ENCODE peak calls at places on chromosome X, in seven cellular contexts. T is hepatocyte, J is keratinocyte, I is cardiac muscle cell, L is WERI-Rb-1, A is PC-3, S is OCI-LY7. O is an unnamed sample.
A peak's percentile ranks its signal among the peaks of the same experiment; 100 is the strongest.

GRCh38 chrX:149472620-149473019 is 32.5 kb downstream of the IDS start:
- DNase-seq in J (no peak), T (no peak), I (no peak), A (peak; percentile 32), L (no peak), S (no peak), O (no peak)

GRCh38 chrX:11188664-11189063 is 77.5 kb downstream of the HCCS start:
- DNase-seq in I (no peak), J (peak; percentile 38), S (no peak), T (no peak), A (peak; percentile 85), L (no peak), O (peak; percentile 26)

GRCh38 chrX:27186671-27187070 is 276.5 kb downstream of the PPP4R3C start:
- DNase-seq in L (peak; percentile 37), S (peak; percentile 30), A (peak; percentile 50), J (no peak), I (peak; percentile 31), T (peak; percentile 31), O (no peak)

GRCh38 chrX:76109654-76110053 is 63.2 kb upstream of the PBDC1 start:
- DNase-seq in T (no peak), L (no peak), S (no peak), I (no peak), A (no peak), J (no peak), O (no peak)

GRCh38 chrX:2388669-2389068 is 112.1 kb downstream of the DHRSX start:
- DNase-seq in L (no peak), T (no peak), J (no peak), I (no peak), S (no peak), A (no peak), O (no peak)

GRCh38 chrX:13489451-13489850 is 80.0 kb upstream of the EGFL6 start:
- DNase-seq in A (peak; percentile 47), S (no peak), I (peak; percentile 70), J (peak; percentile 19), T (no peak), L (no peak), O (no peak)

GRCh38 chrX:45353462-45353861 is 152.8 kb upstream of the DIPK2B start:
- DNase-seq in S (no peak), L (no peak), I (peak; percentile 19), J (no peak), T (no peak), A (no peak), O (no peak)

GRCh38 chrX:84737471-84737871 is 235.2 kb upstream of the HDX start:
- DNase-seq in J (no peak), S (no peak), I (no peak), T (no peak), L (no peak), A (no peak), O (no peak)

GRCh38 chrX:111823068-111823467 is 52.9 kb upstream of the TRPC5OS start:
- DNase-seq in A (peak; percentile 9), T (peak; percentile 29), I (no peak), J (no peak), S (no peak), L (peak; percentile 77), O (no peak)

GRCh38 chrX:45767021-45767491 is 566.4 kb upstream of the DIPK2B start:
- DNase-seq in I (peak; percentile 73), S (no peak), T (no peak), J (no peak), L (no peak), A (peak; percentile 35), O (no peak)

GRCh38 chrX:114985967-114986592 is 31.3 kb downstream of the IL13RA2 start:
- DNase-seq in J (no peak), I (peak; percentile 5), T (no peak), A (peak; percentile 2), L (no peak), S (no peak), O (no peak)

GRCh38 chrX:1598021-1598875 is 6.8 kb downstream of the AKAP17A start:
- DNase-seq in L (no peak), J (no peak), S (no peak), T (no peak), A (no peak), I (no peak), O (no peak)

GRCh38 chrX:150487369-150488094 is 80.9 kb upstream of the MTM1 start:
- DNase-seq in J (no peak), A (no peak), T (no peak), I (no peak), L (no peak), S (no peak), O (no peak)

GRCh38 chrX:135396109-135396508 is 25.6 kb upstream of the SMIM10L2A start:
- DNase-seq in T (no peak), I (no peak), A (peak; percentile 72), L (no peak), S (no peak), J (no peak), O (no peak)

GRCh38 chrX:19579485-19579884 is 64.2 kb upstream of the MAP3K15 start:
- DNase-seq in J (no peak), L (no peak), A (peak; percentile 21), S (no peak), T (no peak), I (peak; percentile 65), O (no peak)

GRCh38 chrX:81121513-81122363 is 80.0 kb downstream of the HMGN5 start:
- DNase-seq in A (peak; percentile 94), I (peak; percentile 95), J (peak; percentile 26), L (peak; percentile 90), S (peak; percentile 91), T (peak; percentile 90), O (peak; percentile 62)

GRCh38 chrX:19751068-19751467 is 136.3 kb downstream of the SH3KBP1 start:
- DNase-seq in L (no peak), J (no peak), I (no peak), A (peak; percentile 1), S (no peak), T (no peak), O (no peak)

GRCh38 chrX:95056901-95057300 is 1382.9 kb downstream of the FAM133A start:
- DNase-seq in S (no peak), I (peak; percentile 30), A (peak; percentile 46), J (no peak), L (no peak), T (no peak), O (no peak)

GRCh38 chrX:23334871-23335599 is 386 bp downstream of the PTCHD1 start:
- DNase-seq in A (no peak), S (no peak), L (peak; percentile 12), J (no peak), T (peak; percentile 27), I (no peak), O (no peak)

GRCh38 chrX:29113221-29113620 is 526.0 kb downstream of the IL1RAPL1 start:
- DNase-seq in L (no peak), J (no peak), I (no peak), A (no peak), T (no peak), S (no peak), O (no peak)
- TF ChIP-seq CTCF in L (no peak), J (no peak), I (no peak), A (no peak), T (no peak), S (no peak), O (no peak)

GRCh38 chrX:41616255-41616654 is 72.5 kb upstream of the GPR34 start:
- DNase-seq in S (no peak), A (no peak), J (no peak), L (no peak), T (no peak), I (no peak), O (no peak)
- H3K36me3 ChIP-seq in S (no peaks in the 10 kb centered on the region), A (no peaks in the 10 kb centered on the region), J (no peaks in the 10 kb centered on the region), L (no peaks in the 10 kb centered on the region), T (no peaks in the 10 kb centered on the region), I (no peaks in the 10 kb centered on the region), O (no peaks in the 10 kb centered on the region)

DNA sequence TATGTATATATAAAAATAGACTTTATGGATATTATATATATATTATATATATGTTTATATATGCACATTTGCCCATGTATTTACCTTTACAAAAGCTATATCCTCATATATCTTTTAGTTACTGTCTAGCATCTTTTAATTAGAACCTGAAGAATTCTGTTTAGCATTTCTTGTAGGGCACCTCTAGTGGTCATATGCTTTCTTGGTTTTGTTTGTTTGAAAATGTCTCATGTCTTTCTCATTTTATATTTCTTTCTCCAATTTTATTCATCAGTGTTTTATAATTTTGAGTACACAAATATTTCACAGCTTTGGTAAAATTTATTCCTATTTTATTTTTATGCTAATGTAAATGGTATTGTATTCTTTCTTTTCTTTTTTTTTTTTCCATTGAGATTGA is 70.3 kb upstream of the SPIN4 start:
- DNase-seq in J (no peak), T (no peak), L (no peak), A (no peak), I (no peak), S (no peak), O (no peak)
- TF ChIP-seq CTCF in J (peak; percentile 4), T (no peak), L (no peak), A (peak; percentile 44), I (no peak), S (peak; percentile 35), O (no peak)

GRCh38 chrX:17798921-17799320 is 61.6 kb downstream of the SCML1 start:
- DNase-seq in J (no peak), A (no peak), I (no peak), T (no peak), S (no peak), L (no peak), O (no peak)
- H3K36me3 ChIP-seq in J (no peaks in the 10 kb centered on the region), A (no peaks in the 10 kb centered on the region), I (no peaks in the 10 kb centered on the region), T (no peaks in the 10 kb centered on the region), S (no peaks in the 10 kb centered on the region), L (no peaks in the 10 kb centered on the region), O (no peaks in the 10 kb centered on the region)

O was measured in BJ.